ENCODE peak calls at places on chromosomes 3 and 15, in five cellular contexts. K is GM23248, O is brain microvascular endothelial cell, H is uterus, U is cardiac fibroblast. Z is an unnamed sample.

GRCh38 chr3:171374661-171375285 is 85.4 kb downstream of the TNIK start:
- DNase-seq in H (no peak), K (peak), U (peak), O (peak), Z (no peak)

GRCh38 chr15:32842081-32842480 is 124.3 kb downstream of the GREM1 start:
- DNase-seq in O (no peak), K (peak), U (no peak), H (no peak), Z (no peak)

GRCh38 chr15:57218826-57219576 is 157.3 kb upstream of the CGNL1 start:
- DNase-seq in O (peak), H (no peak), K (peak), U (peak), Z (peak)

GRCh38 chr3:178159691-178160090 is 376.5 kb upstream of the KCNMB2 start:
- DNase-seq in H (no peak), K (no peak), O (no peak), U (no peak), Z (peak)

GRCh38 chr3:10762611-10763247 is 53.3 kb upstream of the SLC6A11 start:
- DNase-seq in O (no peak), K (no peak), H (no peak), U (no peak), Z (no peak)

GRCh38 chr15:59222106-59222505 is 15.5 kb downstream of the LDHAL6B start:
- DNase-seq in U (peak), K (peak), O (peak), H (no peak), Z (no peak)

GRCh38 chr3:83435173-83435572 is 1523.6 kb upstream of the CADM2 start:
- DNase-seq in H (no peak), K (no peak), O (no peak), U (no peak), Z (peak)

GRCh38 chr3:196284396-196284795 is 3.1 kb downstream of the PCYT1A start:
- DNase-seq in O (no peak), H (no peak), K (peak), U (peak), Z (no peak)

GRCh38 chr3:44092497-44092896 is 149.2 kb upstream of the TOPAZ1 start:
- DNase-seq in O (no peak), K (no peak), U (no peak), H (no peak), Z (no peak)

GRCh38 chr3:13884851-13885703 is 5.2 kb upstream of the WNT7A start:
- DNase-seq in K (no peak), H (no peak), O (no peak), U (peak), Z (peak)

GRCh38 chr3:42292009-42292408 is 26.0 kb upstream of the CCK start:
- DNase-seq in O (no peak), K (no peak), U (no peak), H (no peak), Z (no peak)

GRCh38 chr3:63975705-63976104 is 47.6 kb downstream of the PSMD6 start:
- DNase-seq in U (peak), H (peak), K (peak), O (peak), Z (no peak)

GRCh38 chr3:11919390-11919789 is 72.7 kb upstream of the TAMM41 start:
- DNase-seq in K (no peak), U (no peak), H (no peak), O (no peak), Z (peak)

GRCh38 chr3:27666708-27667107 is 55.4 kb downstream of the EOMES start:
- DNase-seq in H (peak), K (peak), U (peak), O (peak), Z (peak)

GRCh38 chr3:99789322-99789721 is 28.3 kb upstream of the CMSS1 start:
- DNase-seq in O (peak), U (peak), H (no peak), K (peak), Z (peak)

GRCh38 chr3:43371494-43371893 is 85.2 kb downstream of the SNRK start:
- DNase-seq in H (no peak), K (no peak), O (no peak), U (no peak), Z (no peak)

GRCh38 chr3:177249203-177249602 is 51.9 kb upstream of the TBL1XR1 start:
- DNase-seq in O (no peak), K (no peak), U (no peak), H (no peak), Z (no peak)

GRCh38 chr3:47010910-47011309 is 31.4 kb downstream of the NBEAL2 start:
- DNase-seq in K (no peak), H (no peak), U (no peak), O (no peak), Z (no peak)

GRCh38 chr3:155516439-155516838 is 223.0 kb upstream of the STRIT1 start:
- DNase-seq in O (no peak), H (no peak), U (no peak), K (no peak), Z (no peak)

GRCh38 chr3:12707425-12707824 is 43.5 kb upstream of the RAF1 start:
- DNase-seq in K (peak), O (no peak), U (peak), H (no peak), Z (no peak)

GRCh38 chr15:57640935-57641682 is 49.4 kb downstream of the MYZAP start:
- DNase-seq in U (peak), O (peak), H (no peak), K (peak), Z (peak)

GRCh38 chr3:52021869-52022268 is 26.2 kb upstream of the RPL29 start:
- DNase-seq in H (peak), U (no peak), K (peak), O (no peak), Z (no peak)

GRCh38 chr15:38674440-38674839 is 109.8 kb upstream of the RASGRP1 start:
- DNase-seq in H (no peak), O (no peak), K (no peak), U (no peak), Z (no peak)

GRCh38 chr3:170421147-170421641 is 2.5 kb downstream of the CLDN11 start:
- DNase-seq in U (peak), O (no peak), K (peak), H (peak), Z (peak)

GRCh38 chr3:108180214-108180613 is 42.0 kb downstream of the IFT57 start:
- DNase-seq in H (no peak), K (peak), O (no peak), U (peak), Z (no peak)

GRCh38 chr3:30198162-30198561 is 408.2 kb upstream of the TGFBR2 start:
- DNase-seq in H (no peak), O (no peak), K (no peak), U (peak), Z (no peak)

GRCh38 chr15:82901114-82901805 is 51.3 kb downstream of the HOMER2 start:
- DNase-seq in O (no peak), K (no peak), H (no peak), U (no peak), Z (no peak)

GRCh38 chr15:83094592-83094991 is 12.9 kb upstream of the TM6SF1 start:
- DNase-seq in K (no peak), O (no peak), U (no peak), H (no peak), Z (no peak)

GRCh38 chr3:97949110-97949485 is 23.1 kb downstream of the RIOX2 start:
- DNase-seq in K (no peak), O (no peak), H (no peak), U (no peak), Z (no peak)

GRCh38 chr3:111695584-111696213 is 100.6 kb upstream of the ZBED2 start:
- DNase-seq in K (peak), H (no peak), U (peak), O (peak), Z (no peak)

GRCh38 chr3:177776656-177777055 is 579.4 kb upstream of the TBL1XR1 start:
- DNase-seq in O (peak), K (peak), U (peak), H (no peak), Z (no peak)

GRCh38 chr3:156160653-156161052 is 40.3 kb downstream of the KCNAB1 start:
- DNase-seq in O (no peak), K (no peak), U (no peak), H (no peak), Z (no peak)

GRCh38 chr3:120274739-120275167 is 10.3 kb downstream of the GPR156 start:
- DNase-seq in U (peak), H (no peak), O (no peak), K (no peak), Z (no peak)

GRCh38 chr15:32884136-32884535 is 166.3 kb downstream of the GREM1 start:
- DNase-seq in O (no peak), H (no peak), U (peak), K (peak), Z (no peak)

GRCh38 chr15:59255647-59256380 is 49.2 kb downstream of the LDHAL6B start:
- DNase-seq in U (no peak), O (peak), H (no peak), K (no peak), Z (no peak)

GRCh38 chr3:83523470-83524073 is 1435.2 kb upstream of the CADM2 start:
- DNase-seq in O (peak), U (peak), H (no peak), K (peak), Z (peak)

GRCh38 chr15:28027714-28028076 is 71.4 kb downstream of the OCA2 start:
- DNase-seq in O (no peak), U (no peak), K (no peak), H (no peak), Z (no peak)

GRCh38 chr15:28025413-28025812 is 73.7 kb downstream of the OCA2 start:
- DNase-seq in U (no peak), H (no peak), O (no peak), K (no peak), Z (no peak)

GRCh38 chr15:28026221-28026620 is 72.9 kb downstream of the OCA2 start:
- DNase-seq in H (no peak), O (no peak), U (no peak), K (no peak), Z (no peak)

GRCh38 chr15:28024889-28025250 is 74.2 kb downstream of the OCA2 start:
- DNase-seq in H (no peak), K (no peak), U (no peak), O (no peak), Z (no peak)

DNA sequence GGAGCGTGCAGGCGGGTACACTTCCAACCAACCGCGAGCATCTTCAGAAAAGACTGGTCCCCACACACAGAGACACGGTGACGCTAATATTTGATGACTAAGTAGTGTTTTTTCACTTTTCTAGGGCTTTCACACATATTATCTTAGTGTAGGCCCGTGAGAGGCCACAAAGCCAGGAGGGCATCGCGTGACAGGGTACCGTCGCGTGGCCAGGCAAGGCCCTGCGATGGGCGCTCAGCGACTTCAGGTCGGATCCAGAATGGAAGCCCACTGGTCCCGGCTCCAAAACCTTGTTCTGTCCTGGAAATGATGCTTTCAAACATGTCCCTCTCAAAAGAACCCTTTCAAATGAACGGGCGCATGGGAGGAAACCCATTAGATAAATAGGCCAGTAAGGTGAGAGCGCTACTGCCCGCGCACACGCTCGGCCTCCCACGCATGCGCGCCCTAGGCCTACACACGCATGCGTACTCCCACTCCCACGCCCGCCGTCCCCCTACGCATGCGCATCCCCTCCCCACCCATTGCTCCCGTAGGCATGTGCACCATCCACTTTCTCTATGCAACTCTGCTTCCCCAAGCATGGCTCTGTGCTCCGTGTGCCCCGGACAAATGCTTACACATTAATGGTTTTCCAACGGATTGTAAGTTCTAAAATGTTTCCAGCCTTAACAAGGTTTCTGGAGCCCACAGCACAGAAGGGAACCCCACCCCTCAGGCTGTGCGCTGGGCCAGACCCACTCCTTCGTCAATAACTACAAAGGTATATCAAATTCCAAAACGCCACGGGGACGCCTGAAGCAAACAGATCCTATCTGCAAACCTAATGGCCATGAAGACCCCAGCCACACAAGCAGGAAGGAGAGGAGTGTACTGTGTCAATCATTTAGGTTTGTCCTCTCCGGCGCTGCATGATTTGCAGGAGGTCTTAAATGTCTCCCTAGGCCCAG is 72.1 kb downstream of the OCA2 start:
- DNase-seq in H (no peak), U (no peak), O (no peak), K (no peak), Z (no peak)
- H3K4me3 ChIP-seq in H (no peak), U (no peak), O (no peak), K (no peak), Z (no peak)

GRCh38 chr3:125358923-125359322 is 16.2 kb downstream of the ZNF148 start:
- DNase-seq in K (no peak), U (no peak), O (no peak), H (no peak), Z (no peak)

GRCh38 chr3:125357837-125358236 is 17.3 kb downstream of the ZNF148 start:
- DNase-seq in O (no peak), U (no peak), K (peak), H (no peak), Z (no peak)

GRCh38 chr3:125357032-125357658 is 18.0 kb downstream of the ZNF148 start:
- DNase-seq in U (no peak), K (peak), H (peak), O (peak), Z (peak)

GRCh38 chr3:125353659-125354058 is 21.5 kb downstream of the ZNF148 start:
- DNase-seq in O (no peak), K (no peak), U (no peak), H (no peak), Z (no peak)

GRCh38 chr3:125356140-125357026 is 18.7 kb downstream of the ZNF148 start:
- DNase-seq in H (no peak), O (no peak), K (peak), U (no peak), Z (no peak)
- H3K4me3 ChIP-seq in H (peak), O (peak), K (peak), U (peak), Z (peak)

DNA sequence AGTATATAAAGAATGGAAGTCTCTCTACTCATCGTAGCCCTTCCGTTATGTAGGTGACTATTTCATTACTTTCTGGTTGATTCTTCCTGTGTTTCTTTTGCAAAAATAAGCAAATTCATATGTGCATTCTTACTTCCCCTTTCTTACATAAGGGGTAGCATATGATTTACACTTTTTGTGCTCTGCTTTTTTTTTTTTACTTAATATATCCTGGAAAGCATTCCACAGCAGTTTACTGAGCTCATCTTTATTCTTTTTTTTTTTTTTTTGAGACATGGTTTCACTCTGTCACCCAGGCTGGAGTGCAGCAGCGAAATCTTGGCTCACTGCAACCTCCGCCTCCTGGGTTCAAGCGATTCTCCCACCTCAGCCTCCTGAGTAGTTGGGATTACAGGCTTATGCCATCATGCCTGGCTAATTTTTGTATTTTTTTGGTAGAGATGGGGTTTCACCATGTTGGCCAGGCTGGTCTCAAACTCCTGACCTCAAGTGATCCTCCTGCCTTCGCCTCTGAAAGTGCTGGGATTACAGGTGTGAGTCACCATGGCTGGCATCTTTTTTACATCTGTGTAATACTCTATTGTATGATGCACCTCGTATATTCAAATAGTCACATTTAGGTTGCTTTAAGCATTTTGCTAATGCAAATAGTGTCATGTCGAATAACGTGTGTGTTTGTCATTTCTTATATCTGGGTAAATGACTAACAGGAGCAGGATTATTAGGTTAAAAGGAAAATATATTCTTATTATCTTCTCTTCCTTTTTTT is 13.1 kb downstream of the SCAMP5 start:
- DNase-seq in K (no peak), H (no peak), U (no peak), O (no peak), Z (no peak)
- H3K4me3 ChIP-seq in K (no peak), H (no peak), U (no peak), O (no peak), Z (no peak)

DNA sequence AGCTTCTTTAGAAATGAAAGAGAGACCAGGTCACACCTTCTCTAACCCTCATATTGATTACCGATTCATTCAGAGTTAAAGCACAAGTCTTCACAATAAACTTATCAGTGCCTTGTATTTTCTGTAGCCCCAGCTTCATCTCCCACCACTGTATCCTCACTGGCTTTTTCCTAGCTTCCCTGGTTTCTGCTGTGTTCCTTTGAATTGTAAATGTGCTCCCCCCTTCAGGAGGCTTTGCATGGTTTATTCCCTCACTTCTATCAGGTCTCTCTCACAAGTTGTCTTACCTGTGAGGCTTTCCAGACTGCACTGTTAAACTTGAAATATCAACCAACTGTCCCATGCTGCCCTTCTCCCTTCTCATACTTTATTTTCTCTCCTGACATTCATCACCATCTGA is 662.0 kb upstream of the GBE1 start:
- DNase-seq in H (no peak), U (no peak), K (no peak), O (no peak), Z (no peak)
- H3K4me3 ChIP-seq in H (no peak), U (no peak), K (no peak), O (no peak), Z (no peak)

GRCh38 chr15:41079717-41080116 is 36.4 kb downstream of the INO80 start:
- DNase-seq in U (no peak), H (no peak), O (no peak), K (no peak), Z (no peak)
- H3K4me3 ChIP-seq in U (no peak), H (no peak), O (no peak), K (no peak), Z (no peak)

DNA sequence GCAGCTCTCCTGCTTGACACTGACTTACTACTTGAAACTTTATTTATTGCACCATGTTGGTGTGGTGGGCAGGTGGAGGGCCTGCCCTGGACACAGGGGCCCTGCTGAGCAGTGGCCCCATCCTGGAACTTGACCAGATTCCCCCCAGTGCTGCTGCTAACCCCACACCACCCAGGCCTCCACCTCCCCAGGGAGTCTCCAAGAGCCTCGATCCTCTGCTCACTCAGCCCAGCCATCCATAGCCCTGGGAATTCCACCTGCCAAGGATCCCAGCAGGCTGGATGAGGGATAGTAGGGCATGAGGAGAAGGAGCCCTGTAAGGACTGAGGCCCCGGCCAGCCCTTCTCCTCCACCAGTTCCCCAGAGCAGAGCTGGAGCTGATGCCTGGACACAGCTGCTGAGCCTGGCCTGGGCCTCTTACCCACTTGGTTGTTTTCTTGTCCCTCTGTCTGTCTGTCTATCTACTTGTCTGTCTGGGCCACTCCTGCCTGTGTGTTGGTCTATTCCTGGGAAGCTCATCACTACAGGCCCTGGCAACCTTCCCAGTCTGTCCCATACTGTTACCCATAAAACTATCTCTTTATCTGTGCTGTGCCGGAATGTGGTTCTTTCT is 2.8 kb downstream of the CHAC1 start:
- DNase-seq in K (peak), U (no peak), O (peak), H (no peak), Z (no peak)
- H3K4me3 ChIP-seq in K (peak), U (no peak), O (no peak), H (no peak), Z (no peak)

DNA sequence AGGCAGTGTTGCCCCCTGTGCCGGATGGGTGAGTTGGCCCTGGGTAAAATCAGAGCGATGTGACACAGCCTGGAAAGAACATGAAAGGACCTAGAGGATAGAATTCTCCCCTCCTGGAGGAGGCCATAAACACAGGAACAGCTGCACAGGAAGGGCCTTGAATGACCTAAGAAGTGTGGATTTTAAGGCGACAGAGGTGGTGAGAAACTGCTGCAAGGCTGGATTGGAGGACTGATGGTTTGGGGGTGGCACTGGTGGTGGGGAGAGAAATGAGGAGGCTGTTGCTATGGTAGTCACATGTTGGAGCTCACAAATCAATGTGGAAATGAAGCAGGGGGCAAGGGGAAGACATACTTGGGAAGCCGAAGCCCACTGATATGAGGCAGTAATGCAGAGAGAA is 13.8 kb downstream of the XIRP1 start:
- DNase-seq in O (no peak), U (peak), K (peak), H (peak), Z (no peak)
- H3K4me3 ChIP-seq in O (no peak), U (no peak), K (peak), H (peak), Z (peak)